ENCODE peak calls at places on chromosomes 7 and 10, in five cellular contexts. N is tibial nerve; S is H9; O is NCI-H1417; E is effector memory CD4-positive, alpha-beta T cell. A is an unnamed sample.

GRCh38 chr7:151895695-151896485 is 19.0 kb upstream of the PRKAG2 start:
- DNase-seq in S (no peak), E (no peak), O (peak; percentile 86), N (no peak), A (no peak)

GRCh38 chr10:60809157-60809556 is 30.9 kb downstream of the CDK1 start:
- DNase-seq in O (no peak), E (no peak), S (no peak), N (no peak), A (no peak)

GRCh38 chr7:105849122-105849855 is 27.1 kb downstream of the ATXN7L1 start:
- DNase-seq in S (peak; percentile 90), N (no peak), O (no peak), E (peak; percentile 44), A (no peak)

GRCh38 chr7:22726345-22726848 is 603 bp upstream of the IL6 start:
- DNase-seq in O (peak; percentile 27), E (peak; percentile 3), S (peak; percentile 84), N (no peak), A (peak; percentile 71)

GRCh38 chr7:676246-676971 is 50.1 kb upstream of the DNAAF5 start:
- DNase-seq in O (no peak), N (no peak), S (no peak), E (no peak), A (no peak)

GRCh38 chr7:156578978-156579430 is 61.6 kb upstream of the RNF32 start:
- DNase-seq in N (no peak), E (no peak), O (no peak), S (peak; percentile 54), A (no peak)

GRCh38 chr10:13716161-13717071 is 129.7 kb downstream of the PRPF18 start:
- DNase-seq in S (no peak), N (peak; percentile 28), O (no peak), E (no peak), A (no peak)

GRCh38 chr10:62441953-62442352 is 67.8 kb downstream of the ZNF365 start:
- DNase-seq in N (no peak), S (no peak), E (no peak), O (no peak), A (no peak)

GRCh38 chr10:77111611-77112550 is 525.7 kb downstream of the KCNMA1 start:
- DNase-seq in N (no peak), S (no peak), E (no peak), O (peak; percentile 33), A (peak; percentile 34)

GRCh38 chr10:13594641-13595040 is 7.9 kb downstream of the PRPF18 start:
- DNase-seq in O (no peak), S (no peak), N (no peak), E (no peak), A (no peak)

GRCh38 chr10:31317652-31318381 is 1.2 kb upstream of the ZEB1 start:
- DNase-seq in N (no peak), E (no peak), O (no peak), S (no peak), A (no peak)

GRCh38 chr10:100803481-100803880 is 58.1 kb downstream of the PAX2 start:
- DNase-seq in E (no peak), N (no peak), O (no peak), S (peak; percentile 51), A (no peak)

GRCh38 chr7:921071-921461 is 33.4 kb downstream of the ADAP1 start:
- DNase-seq in S (no peak), N (no peak), O (no peak), E (no peak), A (no peak)

GRCh38 chr10:98414578-98414931 is 427 bp downstream of the PYROXD2 start:
- DNase-seq in N (no peak), S (no peak), O (no peak), E (no peak), A (no peak)

GRCh38 chr10:102112210-102112817 is 7.9 kb downstream of the LDB1 start:
- DNase-seq in O (no peak), N (no peak), S (no peak), E (no peak), A (no peak)

GRCh38 chr7:102473271-102473991 is 5.3 kb downstream of the POLR2J start:
- DNase-seq in O (no peak), N (no peak), S (no peak), E (no peak), A (no peak)

GRCh38 chr7:105337529-105337928 is 51.2 kb downstream of the SRPK2 start:
- DNase-seq in O (no peak), N (no peak), E (no peak), S (no peak), A (no peak)

GRCh38 chr7:73907554-73908122 is 46.7 kb downstream of the TMEM270 start:
- DNase-seq in N (peak; percentile 5), E (no peak), O (no peak), S (no peak), A (no peak)

GRCh38 chr10:77034795-77035194 is 602.8 kb downstream of the KCNMA1 start:
- DNase-seq in E (no peak), N (no peak), O (no peak), S (no peak), A (no peak)

GRCh38 chr10:89773081-89773480 is 71.7 kb downstream of the KIF20B start:
- DNase-seq in N (no peak), E (no peak), O (no peak), S (no peak), A (no peak)

GRCh38 chr7:34333184-34333583 is 324.8 kb upstream of the NPSR1 start:
- DNase-seq in N (no peak), O (no peak), E (no peak), S (no peak), A (no peak)

GRCh38 chr7:144936314-144936713 is 100.5 kb upstream of the TPK1 start:
- DNase-seq in E (no peak), N (no peak), S (no peak), O (no peak), A (no peak)